ENCODE peak calls at places on chromosomes 7 and 10, in six cellular contexts. K is activated effector memory CD4-positive, alpha-beta T cell treated with anti-CD3 and anti-CD28 coated beads, Interleukin-2, amount 50 U/mL, for 16 hours; N is mucosa of gallbladder; V is coronary artery; R is KBM-7; W is NCI-H1092. G is an unnamed sample.

GRCh38 chr10:124011464-124011863 is 81.9 kb downstream of the CHST15 start:
- DNase-seq in K (no peak), N (no peak), V (no peak), R (no peak), W (no peak), G (peak)

GRCh38 chr7:99629643-99630042 is 12.9 kb downstream of the ZSCAN25 start:
- DNase-seq in K (no peak), N (no peak), V (no peak), R (no peak), W (no peak), G (no peak)

GRCh38 chr7:86900886-86901285 is 158.6 kb downstream of the ELAPOR2 start:
- DNase-seq in K (no peak), N (no peak), V (no peak), R (no peak), W (no peak), G (no peak)

GRCh38 chr10:104527013-104527412 is 114.1 kb upstream of the SORCS3 start:
- DNase-seq in K (no peak), N (no peak), V (no peak), R (no peak), W (no peak), G (no peak)

GRCh38 chr10:131453772-131454634 is 142.5 kb upstream of the TCERG1L start:
- DNase-seq in K (peak), N (peak), V (peak), R (peak), W (peak), G (peak)

GRCh38 chr7:151724920-151725584 is 151.9 kb downstream of the PRKAG2 start:
- DNase-seq in K (no peak), N (no peak), V (no peak), R (no peak), W (no peak), G (no peak)

GRCh38 chr7:70066844-70067243 is 468.6 kb downstream of the AUTS2 start:
- DNase-seq in K (no peak), N (no peak), V (no peak), R (no peak), W (no peak), G (no peak)

GRCh38 chr10:55630491-55631056 is 730.5 kb downstream of the ZWINT start:
- DNase-seq in K (no peak), N (no peak), V (no peak), R (no peak), W (no peak), G (no peak)

GRCh38 chr10:85614566-85614965 is 752.0 kb downstream of the GRID1 start:
- DNase-seq in K (no peak), N (no peak), V (no peak), R (no peak), W (no peak), G (no peak)

GRCh38 chr7:25025218-25025671 is 45.3 kb upstream of the OSBPL3 start:
- DNase-seq in K (no peak), N (peak), V (no peak), R (no peak), W (no peak), G (no peak)

GRCh38 chr10:22340362-22341189 is 4.7 kb upstream of the SPAG6 start:
- DNase-seq in K (peak), N (no peak), V (peak), R (peak), W (peak), G (peak)

GRCh38 chr10:108453166-108453565 is 1288.7 kb upstream of the SORCS1 start:
- DNase-seq in K (no peak), N (no peak), V (no peak), R (no peak), W (no peak), G (no peak)

GRCh38 chr7:131369354-131369753 is 41.7 kb downstream of the MKLN1 start:
- DNase-seq in K (no peak), N (no peak), V (no peak), R (no peak), W (no peak), G (no peak)

GRCh38 chr10:119113805-119114732 is 10.2 kb downstream of the DENND10 start:
- DNase-seq in K (no peak), N (no peak), V (no peak), R (no peak), W (no peak), G (no peak)

GRCh38 chr7:24979470-24979862 is 512 bp downstream of the OSBPL3 start:
- DNase-seq in K (peak), N (peak), V (no peak), R (peak), W (peak), G (peak)

GRCh38 chr7:94400643-94401042 is 5.9 kb downstream of the COL1A2 start:
- DNase-seq in K (no peak), N (no peak), V (no peak), R (no peak), W (no peak), G (no peak)

GRCh38 chr10:31622993-31623392 is 304.0 kb downstream of the ZEB1 start:
- DNase-seq in K (no peak), N (no peak), V (no peak), R (no peak), W (no peak), G (no peak)